ENCODE peak calls at places on chromosomes 12 and 14, in ten cellular contexts. One of them, this sample, is unnamed.

GRCh38 chr14:81384900-81385299 is 15.2 kb downstream of the STON2 start:
- DNase-seq in dorsolateral prefrontal cortex: peak
- DNase-seq in HuH-7: no peak
- DNase-seq in transverse colon: no peak
- DNase-seq in GM04504: no peak
- DNase-seq in myocyte: no peak
- DNase-seq in body of pancreas: no peak
- DNase-seq in neuronal stem cell: no peak
- DNase-seq in activated gamma-delta T cell treated with anti-CD3 and anti-CD28 coated beads, Interleukin-2, amount 50 U/mL, for 16 hours: no peak
- DNase-seq in AG10803: peak
- DNase-seq in this sample: peak

GRCh38 chr14:60647081-60647836 is 2.0 kb downstream of the SIX1 start:
- DNase-seq in GM04504: no peak
- DNase-seq in myocyte: peak
- DNase-seq in AG10803: peak
- DNase-seq in HuH-7: peak
- DNase-seq in body of pancreas: no peak
- DNase-seq in neuronal stem cell: peak
- DNase-seq in activated gamma-delta T cell treated with anti-CD3 and anti-CD28 coated beads, Interleukin-2, amount 50 U/mL, for 16 hours: no peak
- DNase-seq in transverse colon: no peak
- DNase-seq in dorsolateral prefrontal cortex: no peak
- DNase-seq in this sample: no peak

GRCh38 chr12:2290516-2291065 is 237.8 kb downstream of the CACNA1C start:
- DNase-seq in myocyte: no peak
- DNase-seq in dorsolateral prefrontal cortex: no peak
- DNase-seq in AG10803: no peak
- DNase-seq in neuronal stem cell: no peak
- DNase-seq in transverse colon: no peak
- DNase-seq in GM04504: no peak
- DNase-seq in activated gamma-delta T cell treated with anti-CD3 and anti-CD28 coated beads, Interleukin-2, amount 50 U/mL, for 16 hours: no peak
- DNase-seq in HuH-7: no peak
- DNase-seq in body of pancreas: no peak
- DNase-seq in this sample: no peak

GRCh38 chr14:80055912-80056801 is 155.1 kb downstream of the DIO2 start:
- DNase-seq in GM04504: peak
- DNase-seq in neuronal stem cell: peak
- DNase-seq in myocyte: peak
- DNase-seq in AG10803: peak
- DNase-seq in transverse colon: peak
- DNase-seq in activated gamma-delta T cell treated with anti-CD3 and anti-CD28 coated beads, Interleukin-2, amount 50 U/mL, for 16 hours: no peak
- DNase-seq in HuH-7: peak
- DNase-seq in dorsolateral prefrontal cortex: peak
- DNase-seq in body of pancreas: peak
- DNase-seq in this sample: peak

GRCh38 chr12:80504389-80505153 is 60.5 kb downstream of the PTPRQ start:
- DNase-seq in GM04504: no peak
- DNase-seq in HuH-7: no peak
- DNase-seq in transverse colon: no peak
- DNase-seq in activated gamma-delta T cell treated with anti-CD3 and anti-CD28 coated beads, Interleukin-2, amount 50 U/mL, for 16 hours: no peak
- DNase-seq in dorsolateral prefrontal cortex: no peak
- DNase-seq in body of pancreas: no peak
- DNase-seq in myocyte: no peak
- DNase-seq in neuronal stem cell: no peak
- DNase-seq in AG10803: peak
- DNase-seq in this sample: no peak

GRCh38 chr14:80638620-80639215 is 302.8 kb downstream of the CEP128 start:
- DNase-seq in GM04504: no peak
- DNase-seq in dorsolateral prefrontal cortex: no peak
- DNase-seq in transverse colon: no peak
- DNase-seq in body of pancreas: no peak
- DNase-seq in AG10803: peak
- DNase-seq in myocyte: no peak
- DNase-seq in activated gamma-delta T cell treated with anti-CD3 and anti-CD28 coated beads, Interleukin-2, amount 50 U/mL, for 16 hours: no peak
- DNase-seq in HuH-7: no peak
- DNase-seq in neuronal stem cell: no peak
- DNase-seq in this sample: peak

GRCh38 chr12:110107369-110108281 is 16.5 kb upstream of the IFT81 start:
- DNase-seq in HuH-7: no peak
- DNase-seq in GM04504: peak
- DNase-seq in body of pancreas: peak
- DNase-seq in AG10803: peak
- DNase-seq in myocyte: peak
- DNase-seq in activated gamma-delta T cell treated with anti-CD3 and anti-CD28 coated beads, Interleukin-2, amount 50 U/mL, for 16 hours: no peak
- DNase-seq in neuronal stem cell: no peak
- DNase-seq in transverse colon: peak
- DNase-seq in dorsolateral prefrontal cortex: no peak
- DNase-seq in this sample: peak

GRCh38 chr14:61322011-61322798 is 826 bp downstream of the PRKCH start:
- DNase-seq in neuronal stem cell: no peak
- DNase-seq in GM04504: no peak
- DNase-seq in AG10803: no peak
- DNase-seq in body of pancreas: peak
- DNase-seq in HuH-7: no peak
- DNase-seq in dorsolateral prefrontal cortex: no peak
- DNase-seq in activated gamma-delta T cell treated with anti-CD3 and anti-CD28 coated beads, Interleukin-2, amount 50 U/mL, for 16 hours: no peak
- DNase-seq in transverse colon: peak
- DNase-seq in myocyte: no peak
- DNase-seq in this sample: no peak

GRCh38 chr12:88698471-88698870 is 118.2 kb upstream of the KITLG start:
- DNase-seq in body of pancreas: no peak
- DNase-seq in dorsolateral prefrontal cortex: no peak
- DNase-seq in myocyte: peak
- DNase-seq in activated gamma-delta T cell treated with anti-CD3 and anti-CD28 coated beads, Interleukin-2, amount 50 U/mL, for 16 hours: no peak
- DNase-seq in GM04504: no peak
- DNase-seq in AG10803: no peak
- DNase-seq in transverse colon: no peak
- DNase-seq in HuH-7: no peak
- DNase-seq in neuronal stem cell: no peak
- DNase-seq in this sample: no peak

GRCh38 chr14:50631408-50631821 is 36.7 kb downstream of the SAV1 start:
- DNase-seq in GM04504: no peak
- DNase-seq in body of pancreas: no peak
- DNase-seq in transverse colon: no peak
- DNase-seq in AG10803: peak
- DNase-seq in HuH-7: no peak
- DNase-seq in myocyte: no peak
- DNase-seq in neuronal stem cell: no peak
- DNase-seq in dorsolateral prefrontal cortex: no peak
- DNase-seq in activated gamma-delta T cell treated with anti-CD3 and anti-CD28 coated beads, Interleukin-2, amount 50 U/mL, for 16 hours: no peak
- DNase-seq in this sample: peak

GRCh38 chr14:93752980-93753561 is 35.2 kb downstream of the PRIMA1 start:
- DNase-seq in body of pancreas: no peak
- DNase-seq in neuronal stem cell: no peak
- DNase-seq in activated gamma-delta T cell treated with anti-CD3 and anti-CD28 coated beads, Interleukin-2, amount 50 U/mL, for 16 hours: no peak
- DNase-seq in dorsolateral prefrontal cortex: peak
- DNase-seq in transverse colon: no peak
- DNase-seq in GM04504: no peak
- DNase-seq in HuH-7: no peak
- DNase-seq in myocyte: no peak
- DNase-seq in AG10803: no peak
- DNase-seq in this sample: no peak

GRCh38 chr12:113293100-113293499 is 41.8 kb downstream of the SLC8B1 start:
- DNase-seq in dorsolateral prefrontal cortex: no peak
- DNase-seq in HuH-7: no peak
- DNase-seq in GM04504: no peak
- DNase-seq in transverse colon: no peak
- DNase-seq in myocyte: no peak
- DNase-seq in activated gamma-delta T cell treated with anti-CD3 and anti-CD28 coated beads, Interleukin-2, amount 50 U/mL, for 16 hours: no peak
- DNase-seq in body of pancreas: no peak
- DNase-seq in neuronal stem cell: no peak
- DNase-seq in AG10803: no peak
- DNase-seq in this sample: no peak

GRCh38 chr14:36807727-36808126 is 146.1 kb downstream of the PAX9 start:
- DNase-seq in neuronal stem cell: no peak
- DNase-seq in AG10803: no peak
- DNase-seq in transverse colon: no peak
- DNase-seq in GM04504: no peak
- DNase-seq in dorsolateral prefrontal cortex: no peak
- DNase-seq in activated gamma-delta T cell treated with anti-CD3 and anti-CD28 coated beads, Interleukin-2, amount 50 U/mL, for 16 hours: no peak
- DNase-seq in body of pancreas: no peak
- DNase-seq in myocyte: no peak
- DNase-seq in HuH-7: no peak
- DNase-seq in this sample: no peak

GRCh38 chr12:7304456-7304855 is 584 bp downstream of the ACSM4 start:
- DNase-seq in body of pancreas: no peak
- DNase-seq in neuronal stem cell: no peak
- DNase-seq in myocyte: no peak
- DNase-seq in transverse colon: no peak
- DNase-seq in HuH-7: no peak
- DNase-seq in activated gamma-delta T cell treated with anti-CD3 and anti-CD28 coated beads, Interleukin-2, amount 50 U/mL, for 16 hours: no peak
- DNase-seq in GM04504: no peak
- DNase-seq in AG10803: no peak
- DNase-seq in dorsolateral prefrontal cortex: no peak
- DNase-seq in this sample: no peak

GRCh38 chr12:69900720-69901131 is 75.7 kb downstream of the MYRFL start:
- DNase-seq in GM04504: peak
- DNase-seq in HuH-7: peak
- DNase-seq in AG10803: peak
- DNase-seq in dorsolateral prefrontal cortex: peak
- DNase-seq in activated gamma-delta T cell treated with anti-CD3 and anti-CD28 coated beads, Interleukin-2, amount 50 U/mL, for 16 hours: peak
- DNase-seq in neuronal stem cell: peak
- DNase-seq in body of pancreas: peak
- DNase-seq in myocyte: peak
- DNase-seq in transverse colon: peak
- DNase-seq in this sample: peak

GRCh38 chr12:78584695-78585094 is 279.9 kb upstream of the SYT1 start:
- DNase-seq in dorsolateral prefrontal cortex: no peak
- DNase-seq in AG10803: peak
- DNase-seq in neuronal stem cell: no peak
- DNase-seq in myocyte: no peak
- DNase-seq in HuH-7: peak
- DNase-seq in activated gamma-delta T cell treated with anti-CD3 and anti-CD28 coated beads, Interleukin-2, amount 50 U/mL, for 16 hours: no peak
- DNase-seq in transverse colon: no peak
- DNase-seq in GM04504: no peak
- DNase-seq in body of pancreas: no peak
- DNase-seq in this sample: no peak

GRCh38 chr14:91288876-91289275 is 44.4 kb upstream of the GPR68 start:
- DNase-seq in AG10803: no peak
- DNase-seq in neuronal stem cell: no peak
- DNase-seq in body of pancreas: no peak
- DNase-seq in dorsolateral prefrontal cortex: no peak
- DNase-seq in GM04504: no peak
- DNase-seq in HuH-7: no peak
- DNase-seq in activated gamma-delta T cell treated with anti-CD3 and anti-CD28 coated beads, Interleukin-2, amount 50 U/mL, for 16 hours: no peak
- DNase-seq in myocyte: no peak
- DNase-seq in transverse colon: no peak
- DNase-seq in this sample: no peak

GRCh38 chr12:19005257-19005801 is 124.2 kb upstream of the PLEKHA5 start:
- DNase-seq in myocyte: no peak
- DNase-seq in AG10803: no peak
- DNase-seq in HuH-7: no peak
- DNase-seq in GM04504: no peak
- DNase-seq in body of pancreas: no peak
- DNase-seq in transverse colon: no peak
- DNase-seq in dorsolateral prefrontal cortex: no peak
- DNase-seq in neuronal stem cell: no peak
- DNase-seq in activated gamma-delta T cell treated with anti-CD3 and anti-CD28 coated beads, Interleukin-2, amount 50 U/mL, for 16 hours: no peak
- DNase-seq in this sample: no peak

GRCh38 chr12:55743131-55743921 is 404 bp downstream of the GDF11 start:
- DNase-seq in dorsolateral prefrontal cortex: no peak
- DNase-seq in body of pancreas: peak
- DNase-seq in AG10803: peak
- DNase-seq in myocyte: peak
- DNase-seq in neuronal stem cell: peak
- DNase-seq in GM04504: no peak
- DNase-seq in transverse colon: peak
- DNase-seq in activated gamma-delta T cell treated with anti-CD3 and anti-CD28 coated beads, Interleukin-2, amount 50 U/mL, for 16 hours: peak
- DNase-seq in HuH-7: peak
- DNase-seq in this sample: no peak

GRCh38 chr12:108611884-108612415 is 14.1 kb upstream of the TMEM119 start:
- DNase-seq in HuH-7: peak
- DNase-seq in dorsolateral prefrontal cortex: no peak
- DNase-seq in myocyte: peak
- DNase-seq in neuronal stem cell: no peak
- DNase-seq in activated gamma-delta T cell treated with anti-CD3 and anti-CD28 coated beads, Interleukin-2, amount 50 U/mL, for 16 hours: peak
- DNase-seq in AG10803: peak
- DNase-seq in transverse colon: no peak
- DNase-seq in body of pancreas: no peak
- DNase-seq in GM04504: peak
- DNase-seq in this sample: peak

GRCh38 chr14:90061849-90062794 is at the start of gene KCNK13:
- DNase-seq in neuronal stem cell: peak
- DNase-seq in GM04504: no peak
- DNase-seq in body of pancreas: no peak
- DNase-seq in AG10803: no peak
- DNase-seq in myocyte: no peak
- DNase-seq in transverse colon: peak
- DNase-seq in activated gamma-delta T cell treated with anti-CD3 and anti-CD28 coated beads, Interleukin-2, amount 50 U/mL, for 16 hours: no peak
- DNase-seq in dorsolateral prefrontal cortex: no peak
- DNase-seq in HuH-7: no peak
- DNase-seq in this sample: no peak

GRCh38 chr12:9932270-9932669 is at the start of gene CLEC2A:
- DNase-seq in transverse colon: no peak
- DNase-seq in HuH-7: no peak
- DNase-seq in activated gamma-delta T cell treated with anti-CD3 and anti-CD28 coated beads, Interleukin-2, amount 50 U/mL, for 16 hours: no peak
- DNase-seq in dorsolateral prefrontal cortex: no peak
- DNase-seq in AG10803: no peak
- DNase-seq in GM04504: no peak
- DNase-seq in neuronal stem cell: no peak
- DNase-seq in myocyte: no peak
- DNase-seq in body of pancreas: no peak
- DNase-seq in this sample: no peak

GRCh38 chr12:48814313-48815280 is 3.7 kb upstream of the CACNB3 start:
- DNase-seq in body of pancreas: peak
- DNase-seq in activated gamma-delta T cell treated with anti-CD3 and anti-CD28 coated beads, Interleukin-2, amount 50 U/mL, for 16 hours: peak
- DNase-seq in neuronal stem cell: peak
- DNase-seq in HuH-7: peak
- DNase-seq in AG10803: peak
- DNase-seq in transverse colon: peak
- DNase-seq in dorsolateral prefrontal cortex: peak
- DNase-seq in GM04504: peak
- DNase-seq in myocyte: peak
- DNase-seq in this sample: no peak

GRCh38 chr12:109944975-109945374 is 44.9 kb downstream of the TCHP start:
- DNase-seq in body of pancreas: no peak
- DNase-seq in transverse colon: no peak
- DNase-seq in AG10803: peak
- DNase-seq in myocyte: peak
- DNase-seq in GM04504: no peak
- DNase-seq in neuronal stem cell: peak
- DNase-seq in activated gamma-delta T cell treated with anti-CD3 and anti-CD28 coated beads, Interleukin-2, amount 50 U/mL, for 16 hours: no peak
- DNase-seq in HuH-7: no peak
- DNase-seq in dorsolateral prefrontal cortex: no peak
- DNase-seq in this sample: no peak

GRCh38 chr14:96095581-96096476 is 56.7 kb downstream of the C14orf132 start:
- DNase-seq in HuH-7: peak
- DNase-seq in neuronal stem cell: no peak
- DNase-seq in GM04504: peak
- DNase-seq in transverse colon: no peak
- DNase-seq in dorsolateral prefrontal cortex: no peak
- DNase-seq in myocyte: peak
- DNase-seq in body of pancreas: no peak
- DNase-seq in activated gamma-delta T cell treated with anti-CD3 and anti-CD28 coated beads, Interleukin-2, amount 50 U/mL, for 16 hours: no peak
- DNase-seq in AG10803: peak
- DNase-seq in this sample: no peak

GRCh38 chr14:54377501-54377900 is 19.3 kb upstream of the CDKN3 start:
- DNase-seq in dorsolateral prefrontal cortex: no peak
- DNase-seq in AG10803: no peak
- DNase-seq in activated gamma-delta T cell treated with anti-CD3 and anti-CD28 coated beads, Interleukin-2, amount 50 U/mL, for 16 hours: no peak
- DNase-seq in HuH-7: no peak
- DNase-seq in myocyte: no peak
- DNase-seq in GM04504: no peak
- DNase-seq in neuronal stem cell: no peak
- DNase-seq in transverse colon: no peak
- DNase-seq in body of pancreas: no peak
- DNase-seq in this sample: no peak

GRCh38 chr12:40248585-40249297 is 23.9 kb downstream of the LRRK2 start:
- DNase-seq in GM04504: no peak
- DNase-seq in neuronal stem cell: no peak
- DNase-seq in activated gamma-delta T cell treated with anti-CD3 and anti-CD28 coated beads, Interleukin-2, amount 50 U/mL, for 16 hours: no peak
- DNase-seq in HuH-7: no peak
- DNase-seq in body of pancreas: no peak
- DNase-seq in transverse colon: no peak
- DNase-seq in myocyte: peak
- DNase-seq in dorsolateral prefrontal cortex: no peak
- DNase-seq in AG10803: no peak
- DNase-seq in this sample: no peak

GRCh38 chr14:86777950-86778602 is 1214.9 kb downstream of the GALC start:
- DNase-seq in activated gamma-delta T cell treated with anti-CD3 and anti-CD28 coated beads, Interleukin-2, amount 50 U/mL, for 16 hours: no peak
- DNase-seq in neuronal stem cell: no peak
- DNase-seq in dorsolateral prefrontal cortex: no peak
- DNase-seq in HuH-7: no peak
- DNase-seq in GM04504: peak
- DNase-seq in AG10803: peak
- DNase-seq in body of pancreas: no peak
- DNase-seq in myocyte: peak
- DNase-seq in transverse colon: no peak
- DNase-seq in this sample: peak

This sample was measured in astrocyte of the cerebellum.